ENCODE peak calls at places on chromosomes 4 and X, in five cellular contexts. T, U, D, O and M are unnamed samples.

GRCh38 chr4:179116581-179116980 is 1674.3 kb upstream of the AGA start:
- DNase-seq in T (no peak), U (no peak), D (no peak), O (no peak), M (no peak)

GRCh38 chr4:125432078-125432477 is 117.3 kb downstream of the FAT4 start:
- DNase-seq in T (no peak), U (no peak), D (peak), O (peak), M (no peak)

GRCh38 chr4:122776916-122777315 is 44.4 kb downstream of the BBS12 start:
- DNase-seq in T (no peak), U (no peak), D (no peak), O (no peak), M (peak)

GRCh38 chrX:16643160-16643559 is 6.8 kb upstream of the S100G start:
- DNase-seq in T (no peak), U (peak), D (no peak), O (no peak), M (peak)

GRCh38 chr4:98624144-98624543 is 34.3 kb downstream of the TSPAN5 start:
- DNase-seq in T (no peak), U (no peak), D (no peak), O (no peak), M (no peak)

GRCh38 chr4:175062183-175062592 is 144.0 kb downstream of the ADAM29 start:
- DNase-seq in T (no peak), U (no peak), D (peak), O (no peak), M (no peak)

GRCh38 chr4:62450740-62451139 is 1250.6 kb downstream of the ADGRL3 start:
- DNase-seq in T (no peak), U (no peak), D (no peak), O (no peak), M (no peak)

GRCh38 chr4:66279084-66279483 is 608.8 kb upstream of the EPHA5 start:
- DNase-seq in T (no peak), U (no peak), D (no peak), O (no peak), M (no peak)

GRCh38 chr4:2291705-2292651 is 30.1 kb upstream of the MXD4 start:
- DNase-seq in T (no peak), U (no peak), D (no peak), O (no peak), M (no peak)

GRCh38 chr4:98689507-98690174 is 31.2 kb upstream of the TSPAN5 start:
- DNase-seq in T (no peak), U (peak), D (no peak), O (no peak), M (no peak)

GRCh38 chrX:10172867-10173266 is 16.1 kb downstream of the CLCN4 start:
- DNase-seq in T (no peak), U (no peak), D (no peak), O (no peak), M (no peak)

GRCh38 chr4:3031357-3032064 is 42.8 kb downstream of the HTT-AS start:
- DNase-seq in T (no peak), U (no peak), D (peak), O (no peak), M (no peak)

GRCh38 chrX:150873616-150874015 is 24.9 kb downstream of the CD99L2 start:
- DNase-seq in T (peak), U (no peak), D (peak), O (no peak), M (no peak)

GRCh38 chr4:184097815-184098214 is 119.9 kb downstream of the ENPP6 start:
- DNase-seq in T (no peak), U (no peak), D (no peak), O (no peak), M (no peak)

GRCh38 chrX:590666-591065 is 39.9 kb upstream of the SHOX start:
- DNase-seq in T (no peak), U (no peak), D (no peak), O (no peak), M (no peak)

GRCh38 chr4:8769645-8770517 is 101.8 kb downstream of the HMX1 start:
- DNase-seq in T (no peak), U (no peak), D (no peak), O (no peak), M (no peak)

GRCh38 chr4:6342530-6343293 is 73.1 kb downstream of the WFS1 start:
- DNase-seq in T (no peak), U (no peak), D (peak), O (peak), M (no peak)

GRCh38 chrX:9312922-9313867 is 151.7 kb upstream of the TBL1X start:
- DNase-seq in T (no peak), U (peak), D (peak), O (no peak), M (peak)

GRCh38 chr4:156933633-156934258 is 37.9 kb downstream of the PDGFC start:
- DNase-seq in T (no peak), U (no peak), D (peak), O (no peak), M (no peak)

GRCh38 chrX:26918633-26919032 is 544.5 kb downstream of the PPP4R3C start:
- DNase-seq in T (no peak), U (peak), D (peak), O (no peak), M (no peak)

GRCh38 chr4:3812211-3812934 is 46.2 kb downstream of the ADRA2C start:
- DNase-seq in T (no peak), U (no peak), D (no peak), O (no peak), M (no peak)

GRCh38 chr4:179447308-179447707 is 2005.1 kb upstream of the AGA start:
- DNase-seq in T (no peak), U (no peak), D (peak), O (peak), M (no peak)

GRCh38 chr4:54090804-54091623 is 8.9 kb upstream of the GSX2 start:
- DNase-seq in T (no peak), U (peak), D (no peak), O (no peak), M (peak)

GRCh38 chrX:11533211-11533651 is 132.5 kb downstream of the ARHGAP6 start:
- DNase-seq in T (no peak), U (peak), D (peak), O (peak), M (peak)

GRCh38 chr4:8905773-8906667 is 34.4 kb upstream of the HMX1 start:
- DNase-seq in T (no peak), U (no peak), D (no peak), O (no peak), M (no peak)

GRCh38 chrX:139795196-139795595 is 87.2 kb upstream of the MCF2 start:
- DNase-seq in T (no peak), U (no peak), D (no peak), O (no peak), M (no peak)

GRCh38 chr4:80592950-80593349 is 257.4 kb downstream of the CFAP299 start:
- DNase-seq in T (no peak), U (peak), D (no peak), O (no peak), M (no peak)

GRCh38 chr4:182555997-182556418 is 312.8 kb downstream of the TENM3 start:
- DNase-seq in T (no peak), U (no peak), D (peak), O (no peak), M (no peak)

GRCh38 chr4:40164459-40164858 is 32.4 kb upstream of the RHOH start:
- DNase-seq in T (no peak), U (no peak), D (no peak), O (no peak), M (no peak)

GRCh38 chr4:100977746-100978397 is 369.5 kb downstream of the PPP3CA start:
- DNase-seq in T (no peak), U (no peak), D (peak), O (no peak), M (no peak)

GRCh38 chrX:107601759-107602158 is 26.6 kb upstream of the PRPS1 start:
- DNase-seq in T (no peak), U (no peak), D (no peak), O (no peak), M (no peak)

GRCh38 chr4:156774422-156774821 is 197.2 kb downstream of the PDGFC start:
- DNase-seq in T (peak), U (no peak), D (peak), O (no peak), M (no peak)

GRCh38 chr4:37054670-37055069 is 189.9 kb upstream of the NWD2 start:
- DNase-seq in T (no peak), U (no peak), D (no peak), O (no peak), M (no peak)

GRCh38 chr4:13547563-13548041 is 3.3 kb upstream of the NKX3-2 start:
- DNase-seq in T (no peak), U (peak), D (peak), O (no peak), M (no peak)

GRCh38 chr4:2591189-2591588 is 54.7 kb downstream of the FAM193A start:
- DNase-seq in T (no peak), U (no peak), D (no peak), O (no peak), M (no peak)

GRCh38 chrX:26908218-26908617 is 554.9 kb downstream of the PPP4R3C start:
- DNase-seq in T (no peak), U (no peak), D (no peak), O (no peak), M (no peak)

GRCh38 chr4:183722738-183723560 is 63.9 kb downstream of the TRAPPC11 start:
- DNase-seq in T (no peak), U (peak), D (peak), O (peak), M (peak)

GRCh38 chr4:14967982-14968381 is 34.3 kb upstream of the CPEB2 start:
- DNase-seq in T (no peak), U (no peak), D (no peak), O (no peak), M (no peak)

GRCh38 chr4:153067376-153067775 is 131.3 kb downstream of the FHDC1 start:
- DNase-seq in T (no peak), U (peak), D (peak), O (no peak), M (peak)